ENCODE peak calls at places on chromosomes 6 and 20, in five cellular contexts. P, F, Z, V and G are unnamed samples.

GRCh38 chr6:6008648-6009421 is 2.1 kb upstream of the NRN1 start:
- DNase-seq in P (no peak), F (peak; percentile 23), Z (peak; percentile 36), V (no peak), G (peak; percentile 66)

GRCh38 chr20:1209447-1210387 is 6.5 kb downstream of the C20orf202 start:
- DNase-seq in P (no peak), F (no peak), Z (peak; percentile 21), V (no peak), G (no peak)

GRCh38 chr6:32965901-32966300 is 2.5 kb upstream of the BRD2 start:
- DNase-seq in P (no peak), F (no peak), Z (no peak), V (no peak), G (no peak)

GRCh38 chr6:52994031-52994788 is 874 bp downstream of the GSTA4 start:
- DNase-seq in P (peak; percentile 24), F (peak; percentile 46), Z (no peak), V (no peak), G (peak; percentile 19)

GRCh38 chr6:11460837-11461661 is 76.5 kb upstream of the TMEM170B start:
- DNase-seq in P (no peak), F (no peak), Z (no peak), V (no peak), G (no peak)

GRCh38 chr6:90375681-90376439 is 79.2 kb upstream of the BACH2 start:
- DNase-seq in P (no peak), F (no peak), Z (no peak), V (no peak), G (no peak)

GRCh38 chr6:887583-888235 is 194.8 kb upstream of the EXOC2 start:
- DNase-seq in P (no peak), F (no peak), Z (no peak), V (no peak), G (no peak)

GRCh38 chr20:49558826-49559225 is 9.1 kb downstream of the PTGIS start:
- DNase-seq in P (no peak), F (no peak), Z (no peak), V (no peak), G (peak; percentile 1)

DNA sequence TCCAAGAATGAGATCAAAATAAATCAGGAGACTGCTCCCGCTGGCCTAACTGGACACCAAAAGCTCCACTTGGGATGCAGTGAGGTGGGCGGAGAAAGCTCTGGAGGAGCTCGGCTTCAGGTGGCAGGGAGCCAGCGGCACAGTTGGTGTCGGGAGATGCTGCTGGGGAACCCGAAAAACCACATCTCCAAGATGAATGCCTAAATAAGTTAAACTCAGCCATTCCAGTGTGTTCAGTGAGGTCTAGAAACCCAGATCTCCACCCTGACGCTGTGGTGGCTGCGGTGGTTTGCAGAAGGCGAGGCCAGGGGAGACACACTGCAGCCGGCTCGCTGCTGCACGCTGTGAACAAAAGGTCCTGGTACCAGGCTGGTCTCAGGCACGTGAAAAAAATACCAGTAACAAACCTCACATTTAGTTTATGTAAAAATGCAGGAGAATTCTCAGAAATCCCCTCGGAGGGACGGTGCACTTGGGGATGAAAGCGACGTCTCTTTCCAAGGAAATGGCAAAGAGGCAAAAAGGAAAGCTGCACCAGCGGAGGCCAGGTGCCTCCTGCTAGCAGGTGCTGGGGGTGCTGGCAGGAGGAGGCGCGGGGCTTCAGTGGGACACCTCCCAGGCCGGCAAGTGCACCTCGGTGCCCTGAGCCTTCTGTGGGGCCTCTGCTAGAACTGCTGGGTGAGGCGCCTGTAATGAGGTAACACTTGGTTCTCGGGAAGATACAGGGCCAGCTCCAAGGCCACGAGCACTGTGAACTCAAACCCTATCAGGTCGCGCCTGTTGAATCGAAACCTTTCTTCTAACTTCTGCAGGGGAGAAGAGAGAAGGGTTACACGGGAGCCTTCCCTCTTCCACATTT is 3.6 kb downstream of the RPS21 start:
- DNase-seq in P (no peak), F (no peak), Z (no peak), V (no peak), G (no peak)
- TF ChIP-seq POLR2A in P (no peak), F (peak; percentile 56), Z (no peak), V (peak; percentile 0), G (no peak)

DNA sequence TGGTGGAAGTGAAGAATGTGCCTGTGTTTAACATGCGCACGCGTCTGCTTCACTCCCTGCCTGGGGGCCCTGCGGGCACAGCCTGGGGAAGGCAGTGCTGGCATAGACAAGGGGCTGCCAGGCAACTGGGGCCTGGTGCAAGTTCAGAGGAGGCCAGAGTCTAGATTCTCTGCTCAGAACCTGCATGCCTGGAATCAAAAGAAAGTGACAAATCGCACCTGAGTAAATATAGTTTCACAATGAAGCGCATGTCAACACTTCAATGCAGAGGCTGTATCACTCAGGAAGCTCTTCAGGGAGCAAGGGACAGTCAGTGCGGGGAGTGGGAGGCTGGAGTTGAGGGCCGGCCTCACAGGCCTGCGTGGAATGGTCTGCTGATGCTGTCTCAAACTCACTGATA is 24.2 kb upstream of the PPP1R14C start:
- DNase-seq in P (no peak), F (peak; percentile 32), Z (no peak), V (no peak), G (no peak)
- H3K4me3 ChIP-seq in P (no peak overlapping the region), F (no peak overlapping the region), Z (no peak overlapping the region), V (no peak overlapping the region), G (no peak overlapping the region)

DNA sequence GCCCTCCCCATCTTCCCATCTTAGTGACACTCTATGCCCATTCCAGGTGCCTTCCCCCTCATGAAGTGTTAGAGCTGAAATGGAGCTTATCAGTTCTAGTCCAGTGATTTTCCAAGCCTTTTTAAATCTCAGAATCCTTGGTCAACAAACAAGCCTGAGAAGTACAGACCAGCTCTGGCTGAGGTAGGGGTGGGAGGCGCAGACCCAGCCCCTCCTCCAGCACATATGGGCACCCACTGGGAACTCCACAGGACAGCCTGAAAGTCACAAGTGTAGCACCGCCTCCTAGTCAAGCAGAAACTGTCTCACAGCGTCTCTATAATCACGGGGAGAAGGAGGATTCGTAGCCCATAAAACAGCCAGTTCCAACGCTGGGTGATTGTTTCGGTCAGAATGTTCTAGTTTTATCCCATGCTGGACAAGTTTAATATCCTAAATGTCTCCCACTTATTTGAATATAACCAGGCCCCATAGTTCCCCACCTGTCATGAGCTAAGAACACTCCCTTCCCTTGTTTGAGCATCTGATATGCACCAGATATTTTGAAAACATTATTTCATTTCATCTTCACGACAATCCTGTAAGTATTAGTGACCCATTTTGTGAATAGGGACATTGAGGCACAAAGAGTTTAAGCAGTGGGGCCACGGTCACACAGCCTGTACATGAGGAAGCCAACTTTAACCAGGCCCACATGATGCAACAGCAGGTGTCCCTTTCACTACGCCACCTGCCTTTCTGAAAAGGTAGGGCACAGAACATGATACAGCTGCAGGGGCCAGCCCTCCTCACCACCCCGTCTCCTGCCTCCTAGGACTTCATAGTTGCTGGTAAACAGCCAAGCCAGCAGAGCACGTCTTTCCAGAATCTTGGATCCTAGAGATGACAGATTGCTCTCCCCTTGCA is 40.1 kb downstream of the TRAF3IP2 start:
- DNase-seq in P (no peak), F (peak; percentile 30), Z (no peak), V (no peak), G (no peak)
- TF ChIP-seq POLR2AphosphoS5 in P (no peak), F (no peak), Z (no peak), V (no peak), G (no peak)

DNA sequence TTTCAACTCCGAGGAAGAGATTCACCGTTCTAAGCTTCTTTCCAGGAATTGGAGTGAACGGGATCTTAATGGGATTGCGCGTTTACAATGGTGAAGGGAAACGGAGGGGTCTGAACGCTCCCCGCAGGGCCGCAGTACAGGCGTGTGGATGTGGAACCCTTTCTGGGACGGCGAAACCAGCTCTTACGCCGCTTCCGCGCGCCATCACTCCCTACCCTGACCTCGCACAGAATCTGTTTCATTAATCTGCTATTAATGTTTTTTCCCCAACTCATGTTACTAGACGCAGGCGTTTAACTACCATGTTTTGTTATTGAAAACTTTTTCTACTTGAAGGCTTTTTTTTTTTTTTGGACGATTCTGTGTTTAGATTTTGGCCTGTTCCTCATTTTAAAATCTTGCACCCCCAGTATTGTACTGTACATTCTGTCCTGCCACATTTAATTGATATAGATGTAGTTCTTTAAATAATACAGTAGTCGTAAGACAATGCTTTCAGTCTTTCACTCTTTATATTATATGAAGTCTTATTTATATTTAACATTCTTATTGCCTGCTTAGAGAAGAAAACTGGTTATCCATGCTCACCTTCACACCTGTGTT is 691 bp upstream of the SUPT3H start:
- DNase-seq in P (no peak), F (no peak), Z (no peak), V (no peak), G (no peak)
- TF ChIP-seq POLR2A in P (no peak), F (no peak), Z (no peak), V (no peak), G (no peak)

DNA sequence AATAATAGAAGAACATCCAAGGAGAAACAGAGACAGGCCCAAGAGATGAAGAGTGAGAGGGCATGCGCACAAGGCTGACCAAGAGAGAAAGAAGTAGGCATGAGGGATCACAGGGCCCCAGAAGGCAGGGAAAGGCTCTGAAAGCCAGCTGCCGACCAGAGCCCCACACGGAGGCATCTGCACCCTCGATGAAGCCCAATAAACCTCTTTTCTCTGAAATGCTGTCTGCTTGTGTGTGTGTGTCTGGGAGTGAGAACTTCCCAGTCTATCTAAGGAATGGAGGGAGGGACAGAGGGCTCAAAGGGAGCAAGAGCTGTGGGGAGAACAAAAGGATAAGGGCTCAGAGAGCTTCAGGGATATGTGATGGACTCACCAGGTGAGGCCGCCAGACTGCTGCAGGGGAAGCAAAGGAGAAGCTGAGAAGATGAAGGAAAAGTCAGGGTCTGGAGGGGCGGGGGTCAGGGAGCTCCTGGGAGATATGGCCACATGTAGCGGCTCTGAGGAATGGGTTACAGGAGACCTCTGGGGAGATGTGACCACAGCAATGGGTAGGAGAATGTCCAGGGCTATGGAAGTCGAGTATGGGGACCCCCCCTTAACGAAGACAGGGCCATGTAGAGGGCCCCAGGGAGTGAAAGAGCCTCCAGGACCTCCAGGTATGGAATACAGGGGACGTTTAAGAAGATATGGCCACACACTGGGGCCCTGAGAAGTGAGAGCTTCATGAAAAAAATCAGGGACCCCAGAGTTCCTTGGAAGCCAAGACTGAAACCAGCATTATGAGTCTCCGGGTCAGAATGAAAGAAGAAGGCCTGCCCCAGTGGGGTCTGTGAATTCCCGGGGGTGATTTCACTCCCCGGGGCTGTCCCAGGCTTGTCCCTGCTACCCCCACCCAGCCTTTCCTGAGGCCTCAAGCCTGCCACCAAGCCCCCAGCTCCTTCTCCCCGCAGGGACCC is 981 bp upstream of the TNF start:
- DNase-seq in P (no peak), F (no peak), Z (no peak), V (no peak), G (no peak)
- H3K4me3 ChIP-seq in P (no peak overlapping the region), F (no peak overlapping the region), Z (no peak overlapping the region), V (no peak overlapping the region), G (no peak overlapping the region)

DNA sequence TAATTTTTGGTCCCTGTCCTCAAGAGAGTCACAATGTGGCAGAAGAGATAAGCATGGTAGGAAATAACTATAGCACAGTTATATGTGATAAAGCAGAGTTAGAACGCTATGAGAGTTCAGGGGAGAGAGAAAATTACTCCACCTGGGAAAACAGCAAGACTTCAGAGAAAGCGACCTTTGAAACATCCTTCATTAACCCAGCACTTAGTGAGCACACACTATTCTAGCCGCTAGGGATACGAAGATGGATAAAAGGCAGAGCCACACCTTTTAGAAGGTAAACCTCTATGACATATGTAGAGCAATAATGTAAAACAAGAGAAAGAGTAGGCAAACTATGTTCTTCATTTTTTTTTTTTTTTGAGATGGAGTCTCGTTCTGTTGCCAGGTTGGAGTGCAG is 264.3 kb downstream of the PTPRK start:
- DNase-seq in P (no peak), F (no peak), Z (no peak), V (no peak), G (no peak)
- TF ChIP-seq POLR2AphosphoS5 in P (no peak), F (no peak), Z (no peak), V (no peak), G (no peak)